ENCODE peak calls at places on chromosomes 3 and 15, in five cellular contexts. K is germinal center, Q is Kasumi-1, W is KBM-7, Y is GM13977. S is an unnamed sample.

GRCh38 chr15:34993413-34993812 is 5.3 kb upstream of the ZNF770 start:
- DNase-seq in K (no peak), Q (no peak), W (no peak), Y (peak; percentile 31), S (peak; percentile 5)

GRCh38 chr3:129021140-129021551 is 20.0 kb downstream of the EFCC1 start:
- DNase-seq in K (no peak), Q (no peak), W (no peak), Y (no peak), S (no peak)

GRCh38 chr3:21013566-21013965 is 737.4 kb downstream of the ZNF385D start:
- DNase-seq in K (no peak), Q (no peak), W (no peak), Y (no peak), S (no peak)

GRCh38 chr15:91100561-91101355 is 701 bp downstream of the SV2B start:
- DNase-seq in K (no peak), Q (peak; percentile 26), W (no peak), Y (no peak), S (no peak)

GRCh38 chr3:38640661-38641441 is 8.6 kb downstream of the SCN5A start:
- DNase-seq in K (no peak), Q (no peak), W (no peak), Y (no peak), S (no peak)

GRCh38 chr3:170355738-170356595 is 1.5 kb upstream of the SKIL start:
- DNase-seq in K (peak; percentile 16), Q (peak; percentile 63), W (peak; percentile 55), Y (peak; percentile 38), S (peak; percentile 86)

GRCh38 chr3:140584549-140584948 is 93.3 kb upstream of the TRIM42 start:
- DNase-seq in K (no peak), Q (no peak), W (no peak), Y (no peak), S (no peak)

GRCh38 chr3:169668957-169669681 is 5.6 kb upstream of the MECOM start:
- DNase-seq in K (peak; percentile 68), Q (peak; percentile 50), W (peak; percentile 74), Y (peak; percentile 83), S (peak; percentile 4)

GRCh38 chr3:186471781-186472180 is 72.4 kb downstream of the CRYGS start:
- DNase-seq in K (no peak), Q (no peak), W (no peak), Y (no peak), S (no peak)

GRCh38 chr3:87033205-87033604 is 42.3 kb upstream of the VGLL3 start:
- DNase-seq in K (no peak), Q (no peak), W (no peak), Y (no peak), S (no peak)

GRCh38 chr3:44918581-44918980 is 44.2 kb downstream of the TGM4 start:
- DNase-seq in K (no peak), Q (no peak), W (no peak), Y (no peak), S (no peak)

GRCh38 chr15:98580577-98580976 is 67.8 kb upstream of the IGF1R start:
- DNase-seq in K (no peak), Q (no peak), W (no peak), Y (no peak), S (no peak)

GRCh38 chr3:51382076-51382745 is 2.9 kb upstream of the MANF start:
- DNase-seq in K (no peak), Q (no peak), W (no peak), Y (no peak), S (no peak)

GRCh38 chr15:20349774-20350498 is 191.7 kb downstream of the GOLGA6L6 start:
- DNase-seq in K (no peak), Q (no peak), W (no peak), Y (peak; percentile 31), S (no peak)

GRCh38 chr3:19559724-19560442 is 374.1 kb downstream of the EFHB start:
- DNase-seq in K (peak; percentile 23), Q (peak; percentile 11), W (no peak), Y (peak; percentile 11), S (peak; percentile 40)

GRCh38 chr3:133851931-133852330 is 43.8 kb downstream of the RAB6B start:
- DNase-seq in K (no peak), Q (no peak), W (no peak), Y (no peak), S (no peak)

GRCh38 chr3:62923092-62923491 is 47.9 kb upstream of the CADPS start:
- DNase-seq in K (no peak), Q (no peak), W (no peak), Y (no peak), S (no peak)

GRCh38 chr3:129077222-129077621 is 16.6 kb downstream of the GP9 start:
- DNase-seq in K (no peak), Q (no peak), W (no peak), Y (no peak), S (no peak)

GRCh38 chr3:137738710-137739109 is 25.4 kb upstream of the SOX14 start:
- DNase-seq in K (no peak), Q (no peak), W (no peak), Y (no peak), S (peak; percentile 46)

GRCh38 chr3:194472290-194472920 is 14.4 kb downstream of the ATP13A3 start:
- DNase-seq in K (peak; percentile 31), Q (peak; percentile 76), W (peak; percentile 62), Y (peak; percentile 34), S (peak; percentile 73)

GRCh38 chr3:141575879-141576743 is 89.3 kb downstream of the RASA2 start:
- DNase-seq in K (peak; percentile 28), Q (peak; percentile 65), W (peak; percentile 42), Y (peak; percentile 38), S (peak; percentile 39)

GRCh38 chr3:133016838-133017309 is 21.3 kb upstream of the TMEM108 start:
- DNase-seq in K (no peak), Q (no peak), W (no peak), Y (no peak), S (no peak)

GRCh38 chr15:80153900-80154299 is 1.1 kb downstream of the FAH start:
- DNase-seq in K (no peak), Q (no peak), W (peak; percentile 33), Y (no peak), S (peak; percentile 48)

GRCh38 chr15:78061963-78062427 is 15.5 kb downstream of the TBC1D2B start:
- DNase-seq in K (no peak), Q (peak; percentile 70), W (peak; percentile 77), Y (peak; percentile 53), S (peak; percentile 47)

GRCh38 chr3:107222927-107223326 is 154.3 kb upstream of the CCDC54 start:
- DNase-seq in K (no peak), Q (no peak), W (no peak), Y (no peak), S (no peak)

GRCh38 chr3:29686889-29687592 is 406.2 kb downstream of the RBMS3 start:
- DNase-seq in K (no peak), Q (peak; percentile 24), W (no peak), Y (peak; percentile 66), S (peak; percentile 49)

GRCh38 chr3:184549793-184550585 is 11.6 kb upstream of the EPHB3 start:
- DNase-seq in K (no peak), Q (no peak), W (no peak), Y (no peak), S (no peak)

GRCh38 chr3:9715764-9716437 is 12.3 kb downstream of the CPNE9 start:
- DNase-seq in K (no peak), Q (peak; percentile 97), W (peak; percentile 93), Y (no peak), S (peak; percentile 96)

GRCh38 chr3:134795776-134796312 is 784 bp downstream of the EPHB1 start:
- DNase-seq in K (peak; percentile 18), Q (no peak), W (no peak), Y (no peak), S (no peak)

GRCh38 chr15:70356919-70357318 is 259.2 kb upstream of the TLE3 start:
- DNase-seq in K (no peak), Q (no peak), W (no peak), Y (no peak), S (no peak)

GRCh38 chr15:91801836-91802534 is 51.5 kb upstream of the SLCO3A1 start:
- DNase-seq in K (no peak), Q (no peak), W (no peak), Y (no peak), S (no peak)

GRCh38 chr3:195260286-195260905 is 10.6 kb downstream of the XXYLT1 start:
- DNase-seq in K (no peak), Q (peak; percentile 47), W (peak; percentile 66), Y (peak; percentile 60), S (peak; percentile 33)

GRCh38 chr3:197430961-197431910 is 124.5 kb downstream of the BDH1 start:
- DNase-seq in K (no peak), Q (no peak), W (no peak), Y (no peak), S (peak; percentile 30)

GRCh38 chr15:96421211-96421610 is 90.7 kb downstream of the NR2F2 start:
- DNase-seq in K (no peak), Q (no peak), W (no peak), Y (no peak), S (peak; percentile 58)

S was measured in MV-4-11.